ENCODE peak calls at places on chromosomes 2 and 18, in five cellular contexts. One of them, this sample, is unnamed.

GRCh38 chr2:45177870-45178269 is 168.6 kb upstream of the SIX2 start:
- DNase-seq in GM12865: no peak
- DNase-seq in Daoy: peak; percentile 90
- DNase-seq in CD4-positive, alpha-beta T cell: no peak
- DNase-seq in stimulated activated CD8-positive, alpha-beta memory T cell treated with anti-CD3 and anti-CD28 coated beads, Interleukin-4, amount 100 ng/mL, for 24 hours: no peak
- DNase-seq in this sample: no peak

GRCh38 chr2:184566716-184567115 is 31.6 kb upstream of the ZNF804A start:
- DNase-seq in GM12865: no peak
- DNase-seq in Daoy: no peak
- DNase-seq in CD4-positive, alpha-beta T cell: no peak
- DNase-seq in stimulated activated CD8-positive, alpha-beta memory T cell treated with anti-CD3 and anti-CD28 coated beads, Interleukin-4, amount 100 ng/mL, for 24 hours: no peak
- DNase-seq in this sample: no peak

GRCh38 chr2:159270744-159271379 is 15.6 kb downstream of the WDSUB1 start:
- DNase-seq in GM12865: no peak
- DNase-seq in Daoy: no peak
- DNase-seq in CD4-positive, alpha-beta T cell: no peak
- DNase-seq in stimulated activated CD8-positive, alpha-beta memory T cell treated with anti-CD3 and anti-CD28 coated beads, Interleukin-4, amount 100 ng/mL, for 24 hours: no peak
- DNase-seq in this sample: no peak

GRCh38 chr2:98555681-98556080 is 52.6 kb downstream of the COA5 start:
- DNase-seq in GM12865: no peak
- DNase-seq in Daoy: no peak
- DNase-seq in CD4-positive, alpha-beta T cell: no peak
- DNase-seq in stimulated activated CD8-positive, alpha-beta memory T cell treated with anti-CD3 and anti-CD28 coated beads, Interleukin-4, amount 100 ng/mL, for 24 hours: no peak
- DNase-seq in this sample: peak; percentile 27

GRCh38 chr2:15939556-15939853 is 845 bp upstream of the MYCN start:
- DNase-seq in GM12865: peak; percentile 60
- DNase-seq in Daoy: peak; percentile 78
- DNase-seq in CD4-positive, alpha-beta T cell: no peak
- DNase-seq in stimulated activated CD8-positive, alpha-beta memory T cell treated with anti-CD3 and anti-CD28 coated beads, Interleukin-4, amount 100 ng/mL, for 24 hours: no peak
- DNase-seq in this sample: no peak

GRCh38 chr2:239984431-239985194 is 40.5 kb downstream of the NDUFA10 start:
- DNase-seq in GM12865: no peak
- DNase-seq in Daoy: no peak
- DNase-seq in CD4-positive, alpha-beta T cell: no peak
- DNase-seq in stimulated activated CD8-positive, alpha-beta memory T cell treated with anti-CD3 and anti-CD28 coated beads, Interleukin-4, amount 100 ng/mL, for 24 hours: no peak
- DNase-seq in this sample: no peak

GRCh38 chr2:174180165-174180724 is 68.1 kb downstream of the OLA1 start:
- DNase-seq in GM12865: no peak
- DNase-seq in Daoy: no peak
- DNase-seq in CD4-positive, alpha-beta T cell: no peak
- DNase-seq in stimulated activated CD8-positive, alpha-beta memory T cell treated with anti-CD3 and anti-CD28 coated beads, Interleukin-4, amount 100 ng/mL, for 24 hours: no peak
- DNase-seq in this sample: no peak

GRCh38 chr18:24991661-24992060 is 360.3 kb downstream of the ZNF521 start:
- DNase-seq in GM12865: no peak
- DNase-seq in Daoy: no peak
- DNase-seq in CD4-positive, alpha-beta T cell: no peak
- DNase-seq in stimulated activated CD8-positive, alpha-beta memory T cell treated with anti-CD3 and anti-CD28 coated beads, Interleukin-4, amount 100 ng/mL, for 24 hours: no peak
- DNase-seq in this sample: no peak

GRCh38 chr2:141554810-141555209 is 576.0 kb downstream of the LRP1B start:
- DNase-seq in GM12865: peak; percentile 51
- DNase-seq in Daoy: no peak
- DNase-seq in CD4-positive, alpha-beta T cell: no peak
- DNase-seq in stimulated activated CD8-positive, alpha-beta memory T cell treated with anti-CD3 and anti-CD28 coated beads, Interleukin-4, amount 100 ng/mL, for 24 hours: no peak
- DNase-seq in this sample: no peak

GRCh38 chr2:85516649-85517389 is 22.1 kb upstream of the MAT2A start:
- DNase-seq in GM12865: no peak
- DNase-seq in Daoy: no peak
- DNase-seq in CD4-positive, alpha-beta T cell: no peak
- DNase-seq in stimulated activated CD8-positive, alpha-beta memory T cell treated with anti-CD3 and anti-CD28 coated beads, Interleukin-4, amount 100 ng/mL, for 24 hours: no peak
- DNase-seq in this sample: peak; percentile 67

This sample was measured in cardiac septum.